ENCODE peak calls at places on chromosomes 16 and 17, in four cellular contexts. Q, I, L and S are unnamed samples.
A peak's percentile ranks its signal among the peaks of the same experiment; 100 is the strongest.

GRCh38 chr16:86990451-86990850 is 326.7 kb downstream of the C16orf95 start:
- DNase-seq in I (no peak), Q (no peak), L (no peak), S (no peak)

GRCh38 chr17:77593081-77593480 is 365.4 kb upstream of the TNRC6C start:
- DNase-seq in I (no peak), Q (no peak), L (no peak), S (no peak)

GRCh38 chr16:6891486-6891885 is 441.2 kb upstream of the RBFOX1 start:
- DNase-seq in Q (no peak), I (no peak), L (no peak), S (no peak)

GRCh38 chr17:74521701-74522201 is 9.5 kb downstream of the CD300LB start:
- DNase-seq in I (no peak), Q (no peak), L (no peak), S (no peak)

GRCh38 chr16:77767211-77767610 is 21.2 kb upstream of the VAT1L start:
- DNase-seq in Q (no peak), L (no peak), I (no peak), S (no peak)

GRCh38 chr17:44350733-44351226 is 5.7 kb downstream of the GRN start:
- DNase-seq in L (peak; percentile 27), Q (peak; percentile 81), I (peak; percentile 57), S (no peak)

GRCh38 chr17:11852911-11853310 is 144.4 kb downstream of the ZNF18 start:
- DNase-seq in L (no peak), I (no peak), Q (no peak), S (no peak)

GRCh38 chr17:9271989-9272388 is 250.7 kb downstream of the NTN1 start:
- DNase-seq in I (no peak), Q (no peak), L (no peak), S (no peak)

GRCh38 chr17:74049167-74049797 is 154.2 kb upstream of the RPL38 start:
- DNase-seq in Q (no peak), L (no peak), I (no peak), S (no peak)

GRCh38 chr17:45963889-45964288 is 35.2 kb upstream of the STH start:
- DNase-seq in I (no peak), Q (no peak), L (no peak), S (no peak)

GRCh38 chr17:75979705-75980187 is 706 bp downstream of the TEN1 start:
- DNase-seq in Q (no peak), I (no peak), L (no peak), S (no peak)

GRCh38 chr17:82266142-82266541 is 7.4 kb downstream of the CSNK1D start:
- DNase-seq in I (no peak), L (no peak), Q (no peak), S (no peak)

GRCh38 chr17:27332485-27333409 is 38.8 kb downstream of the WSB1 start:
- DNase-seq in Q (peak; percentile 94), I (peak; percentile 98), L (peak; percentile 81), S (peak; percentile 95)

GRCh38 chr16:27706803-27707685 is 157.1 kb downstream of the KATNIP start:
- DNase-seq in I (no peak), L (no peak), Q (no peak), S (no peak)

DNA sequence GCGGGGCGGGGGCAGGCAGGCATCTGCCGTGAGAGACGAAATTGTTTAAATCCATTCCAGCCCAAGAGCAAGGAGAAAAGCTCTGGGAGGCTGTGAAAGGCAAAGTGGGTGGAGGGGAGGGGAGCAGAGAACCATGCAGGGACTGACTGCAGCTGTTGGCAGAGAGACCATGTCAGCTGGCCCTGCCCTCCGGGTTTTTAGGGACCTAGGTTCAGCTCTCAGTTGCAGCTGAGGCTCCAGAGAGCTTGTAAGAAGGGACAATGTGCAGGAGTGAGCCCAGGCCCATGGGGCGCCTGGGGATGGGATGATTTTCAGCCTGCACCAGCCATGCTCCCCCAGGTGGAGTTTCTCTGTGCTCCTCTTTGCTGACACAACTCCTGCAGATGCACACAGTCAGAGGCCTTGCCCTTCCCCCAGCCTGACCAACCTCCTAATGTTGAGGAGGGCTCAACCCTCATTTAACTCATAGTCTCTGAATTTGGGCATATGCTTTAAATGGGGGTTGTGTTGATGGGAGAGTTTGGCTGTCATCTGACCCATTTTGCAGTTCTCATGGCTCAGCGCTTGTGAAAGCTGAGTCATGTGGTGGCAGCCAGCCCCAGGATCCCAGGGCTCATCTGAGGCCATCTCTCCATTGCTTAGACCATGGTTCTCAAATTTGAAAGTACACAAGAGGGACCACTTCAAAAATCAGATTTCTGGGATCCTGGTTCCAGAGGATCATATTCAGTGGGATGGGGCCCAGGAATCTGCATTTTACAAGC is 70.8 kb downstream of the PLXDC1 start:
- DNase-seq in Q (no peak), I (no peak), L (no peak), S (no peak)
- TF ChIP-seq BRCA1 in Q (no peak), I (no peak), L (no peak), S (no peak)

DNA sequence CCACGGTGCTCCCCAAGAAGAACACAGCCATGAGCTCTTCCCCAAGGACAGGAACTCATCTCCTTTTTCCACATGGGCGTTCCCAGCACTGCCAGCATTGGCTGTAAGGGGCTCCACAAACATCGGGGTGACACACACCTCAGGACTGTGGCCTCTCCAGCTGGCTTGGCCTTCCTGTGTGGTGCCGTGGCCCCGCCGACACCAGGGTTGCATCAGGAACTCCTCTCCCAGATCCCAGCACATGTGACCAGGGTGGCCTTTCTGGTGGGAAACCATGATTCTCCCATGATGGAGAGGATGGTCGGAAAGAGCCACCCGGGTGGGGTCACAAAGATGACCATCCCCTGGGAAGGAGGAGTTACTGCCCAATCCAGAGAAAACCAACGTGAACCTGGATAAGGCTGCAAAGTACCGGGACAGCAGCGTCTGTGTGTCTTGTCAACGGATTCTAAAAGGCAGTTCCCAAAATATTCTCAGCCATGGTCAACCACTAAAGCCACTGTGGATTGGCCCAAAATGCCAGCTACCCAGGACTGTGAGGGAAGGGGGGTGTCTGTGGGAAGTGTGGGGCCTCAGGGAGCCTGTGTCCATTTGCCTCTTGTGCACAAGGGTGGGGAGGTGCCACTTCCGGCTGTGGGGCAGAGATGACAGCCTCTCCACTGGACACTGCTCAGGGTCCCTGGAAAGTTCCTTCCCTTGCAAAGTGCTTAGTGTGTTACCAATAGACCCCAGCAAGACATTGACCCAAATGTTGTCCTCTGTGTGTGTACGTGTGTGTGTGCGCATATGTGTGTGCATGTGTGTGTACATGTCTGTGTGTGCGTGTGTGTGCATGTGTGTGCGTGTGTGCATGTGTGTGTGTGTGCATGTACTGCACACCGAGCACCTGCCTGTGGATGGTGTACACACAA is 78.0 kb upstream of the CBX4 start:
- DNase-seq in L (no peak), I (no peak), Q (no peak), S (no peak)
- TF ChIP-seq USF2 in L (no peak), I (no peak), Q (no peak), S (no peak)

DNA sequence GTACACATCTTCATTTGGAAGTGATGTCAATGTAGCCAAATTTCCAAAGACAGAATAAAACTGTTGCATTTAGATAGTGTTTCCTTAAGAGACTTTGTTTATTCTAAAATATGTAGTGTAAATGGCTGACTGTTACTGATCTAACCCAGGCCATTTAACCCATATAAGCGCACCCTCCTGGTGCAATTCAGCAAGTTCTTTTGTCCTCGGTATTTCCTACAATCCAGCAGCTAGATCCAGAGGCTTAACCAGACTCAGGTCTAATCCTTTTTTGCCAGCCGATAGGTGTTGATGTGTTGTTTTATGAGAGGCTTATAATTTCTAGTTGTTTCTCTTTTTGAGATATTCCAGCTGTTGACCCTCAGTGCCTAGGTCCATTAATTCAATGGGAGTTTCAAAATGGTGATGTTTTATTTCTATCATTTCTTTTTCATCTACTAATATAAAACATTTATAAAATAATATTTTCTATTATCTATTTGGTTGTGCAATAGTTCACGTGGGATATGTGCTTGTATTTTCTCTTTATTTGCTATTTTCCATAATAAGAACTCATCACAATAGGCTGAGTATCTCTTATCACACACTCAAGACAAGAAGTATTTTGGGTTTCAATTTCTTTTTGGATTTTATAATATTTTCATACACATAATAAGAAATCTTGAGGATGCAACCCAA is 14.5 kb downstream of the ABCA9 start:
- DNase-seq in I (no peak), Q (no peak), L (no peak), S (no peak)
- H3K27ac ChIP-seq in I (peak overlapping the region; percentile 93), Q (peak overlapping the region; percentile 86), L (no peak overlapping the region), S (no peak overlapping the region)

DNA sequence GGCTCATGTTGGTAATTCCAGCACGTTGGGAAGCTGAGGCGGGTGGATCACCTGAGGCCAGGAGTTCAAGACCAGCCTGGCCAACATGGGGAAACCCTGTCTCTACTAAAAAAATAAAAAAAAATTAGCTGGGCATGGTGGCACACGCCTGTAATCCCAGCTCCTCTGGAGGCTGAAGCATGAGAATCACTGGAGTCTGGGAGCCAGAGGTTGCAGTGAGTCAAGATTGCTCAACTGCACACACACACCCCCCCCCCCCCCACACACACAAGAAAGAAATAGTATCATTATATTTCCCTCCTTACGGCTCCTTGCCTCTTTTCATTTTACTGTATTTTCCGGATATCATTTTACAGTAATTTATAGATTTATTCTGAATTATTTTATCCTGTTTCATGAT is 963.1 kb upstream of the GOT2 start:
- DNase-seq in L (no peak), Q (no peak), I (no peak), S (no peak)
- TF ChIP-seq BRCA1 in L (no peak), Q (no peak), I (no peak), S (no peak)